ENCODE peak calls at places on chromosomes 16 and 17, in ten cellular contexts. One of them, this sample, is unnamed.

GRCh38 chr17:517181-517580 is 164.6 kb upstream of the RPH3AL start:
- DNase-seq in K562: no peak
- DNase-seq in stomach: no peak
- DNase-seq in SK-N-SH: no peak
- DNase-seq in H1: no peak
- DNase-seq in esophagus muscularis mucosa: no peak
- DNase-seq in sigmoid colon: no peak
- DNase-seq in transverse colon: no peak
- DNase-seq in tibial nerve: no peak
- DNase-seq in A549: no peak
- DNase-seq in this sample: no peak

GRCh38 chr16:88619859-88620655 is 18.3 kb upstream of the IL17C start:
- DNase-seq in stomach: no peak
- DNase-seq in tibial nerve: no peak
- DNase-seq in transverse colon: peak; percentile 47
- DNase-seq in SK-N-SH: no peak
- DNase-seq in esophagus muscularis mucosa: no peak
- DNase-seq in H1: no peak
- DNase-seq in K562: no peak
- DNase-seq in sigmoid colon: no peak
- DNase-seq in A549: no peak
- DNase-seq in this sample: peak; percentile 55

GRCh38 chr17:6019959-6020358 is 50.2 kb upstream of the WSCD1 start:
- DNase-seq in stomach: no peak
- DNase-seq in SK-N-SH: no peak
- DNase-seq in tibial nerve: no peak
- DNase-seq in transverse colon: no peak
- DNase-seq in esophagus muscularis mucosa: no peak
- DNase-seq in H1: no peak
- DNase-seq in A549: no peak
- DNase-seq in sigmoid colon: no peak
- DNase-seq in K562: peak; percentile 2
- DNase-seq in this sample: no peak

GRCh38 chr16:56971768-56972043 is 10.0 kb downstream of the CETP start:
- DNase-seq in K562: no peak
- DNase-seq in tibial nerve: no peak
- DNase-seq in stomach: no peak
- DNase-seq in H1: no peak
- DNase-seq in sigmoid colon: no peak
- DNase-seq in A549: no peak
- DNase-seq in transverse colon: no peak
- DNase-seq in esophagus muscularis mucosa: no peak
- DNase-seq in SK-N-SH: no peak
- DNase-seq in this sample: no peak

GRCh38 chr17:42686520-42687137 is 4.3 kb downstream of the CNTNAP1 start:
- DNase-seq in H1: no peak
- DNase-seq in K562: no peak
- DNase-seq in sigmoid colon: no peak
- DNase-seq in stomach: no peak
- DNase-seq in transverse colon: no peak
- DNase-seq in A549: no peak
- DNase-seq in esophagus muscularis mucosa: no peak
- DNase-seq in SK-N-SH: peak; percentile 48
- DNase-seq in tibial nerve: no peak
- DNase-seq in this sample: peak; percentile 75

GRCh38 chr16:3027488-3027795 is 3.6 kb downstream of the THOC6 start:
- DNase-seq in transverse colon: no peak
- DNase-seq in K562: no peak
- DNase-seq in stomach: no peak
- DNase-seq in sigmoid colon: no peak
- DNase-seq in SK-N-SH: no peak
- DNase-seq in H1: no peak
- DNase-seq in esophagus muscularis mucosa: no peak
- DNase-seq in tibial nerve: no peak
- DNase-seq in A549: no peak
- DNase-seq in this sample: no peak

GRCh38 chr16:47504599-47504998 is 43.5 kb downstream of the PHKB start:
- DNase-seq in SK-N-SH: no peak
- DNase-seq in stomach: no peak
- DNase-seq in A549: no peak
- DNase-seq in sigmoid colon: no peak
- DNase-seq in tibial nerve: no peak
- DNase-seq in H1: no peak
- DNase-seq in transverse colon: no peak
- DNase-seq in K562: no peak
- DNase-seq in esophagus muscularis mucosa: no peak
- DNase-seq in this sample: no peak

GRCh38 chr17:46788300-46788699 is 30.2 kb downstream of the WNT3 start:
- DNase-seq in transverse colon: no peak
- DNase-seq in esophagus muscularis mucosa: no peak
- DNase-seq in SK-N-SH: no peak
- DNase-seq in H1: no peak
- DNase-seq in sigmoid colon: no peak
- DNase-seq in tibial nerve: no peak
- DNase-seq in A549: no peak
- DNase-seq in stomach: no peak
- DNase-seq in K562: no peak
- DNase-seq in this sample: no peak

GRCh38 chr17:82924214-82924613 is 84.4 kb upstream of the ZNF750 start:
- DNase-seq in tibial nerve: no peak
- DNase-seq in H1: no peak
- DNase-seq in esophagus muscularis mucosa: no peak
- DNase-seq in SK-N-SH: no peak
- DNase-seq in A549: no peak
- DNase-seq in stomach: no peak
- DNase-seq in sigmoid colon: no peak
- DNase-seq in K562: no peak
- DNase-seq in transverse colon: no peak
- DNase-seq in this sample: no peak

GRCh38 chr17:27460196-27460725 is 4.0 kb downstream of the KSR1 start:
- DNase-seq in transverse colon: no peak
- DNase-seq in sigmoid colon: no peak
- DNase-seq in tibial nerve: no peak
- DNase-seq in K562: no peak
- DNase-seq in H1: no peak
- DNase-seq in esophagus muscularis mucosa: no peak
- DNase-seq in A549: no peak
- DNase-seq in stomach: no peak
- DNase-seq in SK-N-SH: no peak
- DNase-seq in this sample: no peak

GRCh38 chr17:62581769-62582168 is 45.7 kb upstream of the MRC2 start:
- DNase-seq in SK-N-SH: no peak
- DNase-seq in K562: no peak
- DNase-seq in H1: no peak
- DNase-seq in tibial nerve: no peak
- DNase-seq in sigmoid colon: no peak
- DNase-seq in esophagus muscularis mucosa: no peak
- DNase-seq in A549: no peak
- DNase-seq in transverse colon: no peak
- DNase-seq in stomach: no peak
- DNase-seq in this sample: no peak

GRCh38 chr16:22402191-22402590 is 27.8 kb upstream of the CDR2 start:
- DNase-seq in SK-N-SH: no peak
- DNase-seq in K562: no peak
- DNase-seq in esophagus muscularis mucosa: no peak
- DNase-seq in tibial nerve: no peak
- DNase-seq in transverse colon: no peak
- DNase-seq in stomach: no peak
- DNase-seq in H1: no peak
- DNase-seq in sigmoid colon: no peak
- DNase-seq in A549: no peak
- DNase-seq in this sample: no peak

DNA sequence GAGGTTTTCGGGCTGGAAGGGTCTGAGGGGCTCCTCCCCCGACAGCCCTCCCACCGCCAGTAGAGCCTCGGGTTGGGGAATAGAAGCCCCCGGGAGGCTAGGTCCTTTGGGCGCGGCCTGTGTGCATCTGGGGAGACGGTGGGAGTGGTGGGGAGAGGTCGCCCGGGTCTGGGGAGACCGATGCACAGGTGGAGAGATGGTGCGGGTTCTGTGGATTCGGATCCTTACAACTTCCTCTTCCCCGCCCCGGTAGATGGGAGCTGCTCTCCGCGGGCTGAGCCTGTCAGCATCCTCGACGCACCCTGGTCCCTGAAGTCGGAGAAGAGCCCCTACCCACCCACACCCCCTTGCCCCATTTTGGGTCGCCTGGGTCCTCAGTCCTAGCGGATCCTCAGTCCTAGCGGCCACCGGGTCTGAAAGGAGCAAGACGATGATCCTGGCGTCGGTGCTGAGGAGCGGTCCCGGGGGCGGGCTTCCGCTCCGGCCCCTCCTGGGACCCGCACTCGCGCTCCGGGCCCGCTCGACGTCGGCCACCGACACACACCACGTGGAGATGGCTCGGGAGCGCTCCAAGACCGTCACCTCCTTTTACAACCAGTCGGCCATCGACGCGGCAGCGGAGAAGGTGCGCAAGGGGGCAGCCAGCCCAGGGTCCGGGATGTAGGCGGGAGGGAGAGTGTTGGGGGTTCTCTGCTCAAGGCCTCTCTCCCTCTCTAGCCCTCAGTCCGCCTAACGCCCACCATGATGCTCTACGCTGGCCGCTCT is 790 bp downstream of the BCKDK start:
- DNase-seq in sigmoid colon: no peak
- DNase-seq in A549: no peak
- DNase-seq in transverse colon: no peak
- DNase-seq in tibial nerve: no peak
- DNase-seq in H1: no peak
- DNase-seq in K562: no peak
- DNase-seq in esophagus muscularis mucosa: no peak
- DNase-seq in SK-N-SH: no peak
- DNase-seq in stomach: no peak
- DNase-seq in this sample: no peak
- H3K27ac ChIP-seq in sigmoid colon: peak overlapping the region; percentile 89
- H3K27ac ChIP-seq in A549: peak overlapping the region; percentile 97
- H3K27ac ChIP-seq in transverse colon: peak overlapping the region; percentile 89
- H3K27ac ChIP-seq in tibial nerve: peak overlapping the region; percentile 96
- H3K27ac ChIP-seq in H1: no peak overlapping the region
- H3K27ac ChIP-seq in K562: peak overlapping the region; percentile 61
- H3K27ac ChIP-seq in esophagus muscularis mucosa: peak overlapping the region; percentile 88
- H3K27ac ChIP-seq in SK-N-SH: peak overlapping the region; percentile 86
- H3K27ac ChIP-seq in stomach: peak overlapping the region; percentile 94
- H3K27ac ChIP-seq in this sample: peak overlapping the region; percentile 87

GRCh38 chr16:84875846-84876245 is 56.1 kb downstream of the CRISPLD2 start:
- DNase-seq in H1: no peak
- DNase-seq in SK-N-SH: no peak
- DNase-seq in A549: peak; percentile 23
- DNase-seq in tibial nerve: no peak
- DNase-seq in K562: no peak
- DNase-seq in stomach: no peak
- DNase-seq in transverse colon: no peak
- DNase-seq in sigmoid colon: no peak
- DNase-seq in esophagus muscularis mucosa: no peak
- DNase-seq in this sample: no peak
- TF ChIP-seq EP300 in H1: no peak
- TF ChIP-seq EP300 in SK-N-SH: no peak
- TF ChIP-seq EP300 in A549: no peak
- TF ChIP-seq EP300 in tibial nerve: no peak
- TF ChIP-seq EP300 in K562: no peak
- TF ChIP-seq EP300 in stomach: no peak
- TF ChIP-seq EP300 in transverse colon: no peak
- TF ChIP-seq EP300 in sigmoid colon: no peak
- TF ChIP-seq EP300 in esophagus muscularis mucosa: no peak
- TF ChIP-seq EP300 in this sample: no peak

DNA sequence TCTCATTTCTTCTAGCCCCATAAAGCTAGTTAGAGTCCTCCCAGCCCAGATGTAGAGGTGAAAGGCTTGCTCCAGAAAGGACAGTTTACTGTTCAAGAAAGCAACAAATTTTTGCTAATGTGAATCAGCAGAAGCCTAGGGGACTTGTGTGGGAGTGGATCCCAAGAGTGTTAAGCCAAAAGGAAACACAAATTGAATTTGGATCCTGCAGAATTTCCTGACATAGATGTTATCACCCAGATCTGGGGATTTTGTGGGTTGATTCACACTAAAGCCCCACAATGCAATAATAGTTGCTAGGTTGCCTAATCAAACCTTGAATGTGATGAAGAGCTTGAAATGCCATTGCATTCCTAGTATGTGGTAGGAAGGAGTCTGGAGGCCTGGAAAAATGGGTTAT is 135.2 kb upstream of the HS3ST3A1 start:
- DNase-seq in SK-N-SH: no peak
- DNase-seq in stomach: no peak
- DNase-seq in A549: no peak
- DNase-seq in K562: no peak
- DNase-seq in tibial nerve: no peak
- DNase-seq in H1: no peak
- DNase-seq in sigmoid colon: no peak
- DNase-seq in transverse colon: no peak
- DNase-seq in esophagus muscularis mucosa: peak; percentile 77
- DNase-seq in this sample: no peak
- H3K27ac ChIP-seq in SK-N-SH: no peak overlapping the region
- H3K27ac ChIP-seq in stomach: no peak overlapping the region
- H3K27ac ChIP-seq in A549: no peak overlapping the region
- H3K27ac ChIP-seq in K562: no peak overlapping the region
- H3K27ac ChIP-seq in tibial nerve: no peak overlapping the region
- H3K27ac ChIP-seq in H1: no peak overlapping the region
- H3K27ac ChIP-seq in sigmoid colon: no peak overlapping the region
- H3K27ac ChIP-seq in transverse colon: no peak overlapping the region
- H3K27ac ChIP-seq in esophagus muscularis mucosa: no peak overlapping the region
- H3K27ac ChIP-seq in this sample: no peak overlapping the region

GRCh38 chr17:75087558-75088453 is at the start of gene SLC16A5:
- DNase-seq in H1: peak; percentile 75
- DNase-seq in K562: peak; percentile 85
- DNase-seq in SK-N-SH: no peak
- DNase-seq in sigmoid colon: peak; percentile 92
- DNase-seq in stomach: peak; percentile 85
- DNase-seq in transverse colon: peak; percentile 94
- DNase-seq in tibial nerve: peak; percentile 65
- DNase-seq in esophagus muscularis mucosa: peak; percentile 97
- DNase-seq in A549: peak; percentile 95
- DNase-seq in this sample: peak; percentile 98
- TF ChIP-seq EP300 in H1: no peak
- TF ChIP-seq EP300 in K562: no peak
- TF ChIP-seq EP300 in SK-N-SH: no peak
- TF ChIP-seq EP300 in sigmoid colon: no peak
- TF ChIP-seq EP300 in stomach: no peak
- TF ChIP-seq EP300 in transverse colon: peak; percentile 8
- TF ChIP-seq EP300 in tibial nerve: no peak
- TF ChIP-seq EP300 in esophagus muscularis mucosa: no peak
- TF ChIP-seq EP300 in A549: no peak
- TF ChIP-seq EP300 in this sample: peak; percentile 72

DNA sequence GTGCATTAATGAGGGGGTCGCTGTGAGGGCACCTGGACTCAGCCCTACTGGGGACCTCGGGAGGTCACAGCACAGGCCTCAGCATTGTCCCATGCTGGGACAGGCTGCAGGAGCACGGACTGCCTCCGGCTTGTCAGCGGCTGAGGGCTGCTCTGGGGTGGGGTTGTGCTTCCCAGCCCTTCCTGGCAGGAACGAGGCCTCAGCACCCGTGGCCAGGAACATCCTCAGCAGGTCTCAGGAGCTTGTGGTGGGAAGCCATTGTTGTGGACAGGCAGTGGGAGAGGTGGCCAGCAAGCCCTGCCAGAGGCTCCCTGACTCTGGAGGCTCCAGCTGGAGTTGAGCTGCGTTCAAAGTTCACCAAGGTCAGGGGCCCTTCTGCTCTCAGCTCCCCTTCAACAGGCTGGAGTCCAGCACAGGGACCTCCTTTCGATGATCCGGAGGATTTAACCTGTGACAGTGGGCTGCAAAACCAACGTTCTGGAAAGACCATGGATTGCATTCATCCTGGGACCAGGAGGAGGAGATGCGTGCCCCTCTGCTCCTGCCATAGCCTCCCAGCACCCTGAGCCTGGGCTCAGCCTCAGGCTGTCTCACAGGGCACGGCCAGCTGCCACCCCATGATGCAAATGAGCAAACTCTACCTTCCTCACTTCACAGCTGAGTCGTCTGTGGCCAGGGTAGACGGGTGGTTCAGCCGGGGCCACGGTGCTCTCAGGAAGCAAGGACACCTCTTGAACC is 32.6 kb downstream of the FOXL1 start:
- DNase-seq in esophagus muscularis mucosa: no peak
- DNase-seq in stomach: no peak
- DNase-seq in SK-N-SH: no peak
- DNase-seq in sigmoid colon: no peak
- DNase-seq in transverse colon: no peak
- DNase-seq in A549: no peak
- DNase-seq in tibial nerve: no peak
- DNase-seq in H1: no peak
- DNase-seq in K562: no peak
- DNase-seq in this sample: no peak
- H3K27ac ChIP-seq in esophagus muscularis mucosa: no peak overlapping the region
- H3K27ac ChIP-seq in stomach: peak overlapping the region; percentile 8
- H3K27ac ChIP-seq in SK-N-SH: no peak overlapping the region
- H3K27ac ChIP-seq in sigmoid colon: no peak overlapping the region
- H3K27ac ChIP-seq in transverse colon: no peak overlapping the region
- H3K27ac ChIP-seq in A549: no peak overlapping the region
- H3K27ac ChIP-seq in tibial nerve: peak overlapping the region; percentile 35
- H3K27ac ChIP-seq in H1: no peak overlapping the region
- H3K27ac ChIP-seq in K562: no peak overlapping the region
- H3K27ac ChIP-seq in this sample: no peak overlapping the region